ENCODE peak calls at places on chromosomes 7 and 10, in ten cellular contexts. G is tibial nerve, C is Peyer's patch, L is mammary epithelial cell, F is WERI-Rb-1, V is sigmoid colon, A is right lobe of liver, T is IMR-90, U is cardiac muscle cell, B is A549. Z is an unnamed sample.

GRCh38 chr7:104207348-104207730 is 474 bp downstream of the ORC5 start:
- DNase-seq in V (no peak), G (no peak), C (no peak), B (peak; percentile 14), A (no peak), T (peak; percentile 12), U (peak; percentile 25), L (peak; percentile 11), F (no peak), Z (no peak)

GRCh38 chr10:100319736-100320135 is 10.3 kb downstream of the PKD2L1 start:
- DNase-seq in T (no peak), A (no peak), B (no peak), V (no peak), L (no peak), U (no peak), C (no peak), G (no peak), F (no peak), Z (no peak)

GRCh38 chr10:8073696-8074416 is 19.4 kb downstream of the GATA3 start:
- DNase-seq in L (peak; percentile 40), A (no peak), B (no peak), G (no peak), C (no peak), T (no peak), V (peak; percentile 39), U (no peak), F (no peak), Z (no peak)

GRCh38 chr7:22724861-22725260 is 2.1 kb upstream of the IL6 start:
- DNase-seq in F (no peak), U (peak; percentile 10), C (no peak), G (no peak), B (no peak), V (no peak), T (no peak), L (no peak), A (no peak), Z (no peak)

GRCh38 chr10:48306870-48307531 is 524 bp downstream of the MAPK8 start:
- DNase-seq in C (peak; percentile 63), B (peak; percentile 42), F (peak; percentile 80), T (peak; percentile 35), G (peak; percentile 5), L (peak; percentile 32), U (peak; percentile 64), V (peak; percentile 75), A (peak; percentile 76), Z (peak; percentile 86)

GRCh38 chr10:112752268-112752667 is 197.8 kb upstream of the TCF7L2 start:
- DNase-seq in G (no peak), B (no peak), T (peak; percentile 52), F (no peak), L (no peak), C (no peak), U (peak; percentile 38), V (no peak), A (no peak), Z (no peak)

GRCh38 chr10:73110345-73110849 is at the start of gene NUDT13:
- DNase-seq in L (peak; percentile 83), U (peak; percentile 87), B (peak; percentile 84), A (peak; percentile 45), F (no peak), V (peak; percentile 80), C (peak; percentile 59), G (peak; percentile 74), T (peak; percentile 73), Z (no peak)

GRCh38 chr7:149071641-149072437 is 18.7 kb downstream of the ZNF786 start:
- DNase-seq in B (peak; percentile 79), L (no peak), V (peak; percentile 34), C (no peak), A (peak; percentile 24), F (peak; percentile 29), G (no peak), T (peak; percentile 5), U (no peak), Z (no peak)

GRCh38 chr10:126147866-126148578 is 240.3 kb downstream of the ADAM12 start:
- DNase-seq in L (peak; percentile 2), F (no peak), V (no peak), T (peak; percentile 51), B (no peak), G (no peak), C (no peak), A (no peak), U (peak; percentile 69), Z (no peak)

GRCh38 chr10:100519321-100520051 is at the start of gene SEC31B:
- DNase-seq in A (peak; percentile 82), B (no peak), V (no peak), C (no peak), L (no peak), T (no peak), G (no peak), F (peak; percentile 71), U (no peak), Z (peak; percentile 69)

GRCh38 chr10:5589963-5590511 is 65.3 kb downstream of the CALML3 start:
- DNase-seq in U (peak; percentile 58), T (peak; percentile 76), F (peak; percentile 31), G (no peak), B (peak; percentile 57), A (no peak), C (no peak), V (no peak), L (peak; percentile 58), Z (peak; percentile 29)

GRCh38 chr7:12898004-12898403 is 210.6 kb downstream of the ARL4A start:
- DNase-seq in F (no peak), G (no peak), U (no peak), B (no peak), T (no peak), A (no peak), V (no peak), L (no peak), C (no peak), Z (no peak)

GRCh38 chr7:101125989-101126650 is 784 bp upstream of the SERPINE1 start:
- DNase-seq in B (peak; percentile 96), F (no peak), T (peak; percentile 75), A (peak; percentile 92), G (peak; percentile 65), C (peak; percentile 50), U (peak; percentile 90), L (peak; percentile 93), V (peak; percentile 79), Z (peak; percentile 72)

GRCh38 chr10:36591436-36591835 is 534.0 kb upstream of the ANKRD30A start:
- DNase-seq in A (no peak), V (no peak), G (no peak), L (no peak), C (no peak), U (peak; percentile 7), B (no peak), T (no peak), F (no peak), Z (no peak)

GRCh38 chr10:80945267-80945880 is 407.7 kb downstream of the SH2D4B start:
- DNase-seq in T (no peak), A (no peak), G (no peak), F (peak; percentile 37), L (no peak), C (no peak), B (peak; percentile 4), U (no peak), V (no peak), Z (no peak)

GRCh38 chr10:60666221-60666620 is 112.1 kb upstream of the CDK1 start:
- DNase-seq in A (no peak), C (no peak), L (peak; percentile 8), U (peak; percentile 87), V (no peak), T (no peak), B (no peak), F (no peak), G (no peak), Z (peak; percentile 65)

DNA sequence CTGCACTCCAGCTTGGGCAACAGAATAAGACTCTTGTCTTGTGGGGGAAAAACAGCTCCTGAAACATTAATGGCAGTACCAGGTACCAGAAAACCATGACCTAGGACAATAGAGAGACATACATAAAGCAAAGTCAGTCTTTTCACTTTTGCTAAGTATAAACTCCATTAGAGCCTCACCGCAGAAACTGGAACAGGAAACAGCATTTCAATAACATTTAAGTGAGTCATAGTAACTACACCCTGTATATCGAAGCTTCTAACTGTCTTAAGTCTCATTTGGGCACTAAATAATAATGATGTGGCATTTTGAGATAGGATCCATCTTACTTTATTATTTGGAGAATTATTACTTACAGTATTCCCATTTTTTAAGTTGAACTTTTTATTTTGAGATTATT is 517.8 kb upstream of the CELF2 start:
- DNase-seq in L (no peak), G (no peak), A (no peak), F (no peak), V (no peak), T (peak; percentile 79), C (no peak), U (peak; percentile 75), B (no peak), Z (no peak)
- H3K9me3 ChIP-seq in L (peaks cover 9% of the 10 kb centered on the region), G (no peaks in the 10 kb centered on the region), A (no peaks in the 10 kb centered on the region), F (no peaks in the 10 kb centered on the region), V (no peaks in the 10 kb centered on the region), T (peaks cover 5% of the 10 kb centered on the region), C (no peaks in the 10 kb centered on the region), U (no peaks in the 10 kb centered on the region), B (no peaks in the 10 kb centered on the region), Z (no peaks in the 10 kb centered on the region)

GRCh38 chr10:88243847-88244730 is 339.0 kb downstream of the RNLS start:
- DNase-seq in C (no peak), T (peak; percentile 87), B (no peak), A (peak; percentile 85), G (no peak), L (no peak), U (peak; percentile 96), F (no peak), V (no peak), Z (peak; percentile 60)
- H3K4me3 ChIP-seq in C (no peak overlapping the region), T (no peak overlapping the region), B (no peak overlapping the region), A (peak overlapping the region; percentile 26), G (no peak overlapping the region), L (no peak overlapping the region), U (no peak overlapping the region), F (no peak overlapping the region), V (no peak overlapping the region), Z (peak overlapping the region; percentile 3)

DNA sequence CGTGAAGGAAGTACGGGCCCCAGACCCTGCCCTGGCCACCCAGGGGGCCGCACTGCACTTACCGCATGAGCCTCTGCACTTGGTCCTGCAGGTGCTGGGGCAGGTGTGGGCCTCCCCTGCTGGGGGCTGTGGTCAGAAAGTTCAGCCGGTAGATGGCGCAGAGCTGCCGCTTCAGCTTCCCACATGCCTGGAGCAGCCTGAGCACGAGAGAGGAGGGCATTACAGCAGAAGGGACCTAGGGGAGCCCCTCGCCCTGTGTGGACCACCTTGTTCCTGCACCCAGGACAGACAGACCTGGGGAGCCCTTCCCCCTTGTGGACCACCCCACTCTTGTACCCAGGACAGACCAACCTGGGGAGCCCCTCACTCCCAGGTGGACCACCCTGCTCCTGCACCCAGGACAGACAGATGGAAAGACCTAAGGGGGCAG is 8.7 kb upstream of the PYROXD2 start:
- DNase-seq in A (no peak), B (peak; percentile 31), F (peak; percentile 77), C (no peak), V (peak; percentile 45), L (no peak), G (no peak), U (no peak), T (no peak), Z (no peak)
- TF ChIP-seq CTCF in A (no peak), B (no peak), F (peak; percentile 88), C (no peak), V (no peak), L (peak; percentile 11), G (no peak), U (peak; percentile 24), T (no peak), Z (no peak)

DNA sequence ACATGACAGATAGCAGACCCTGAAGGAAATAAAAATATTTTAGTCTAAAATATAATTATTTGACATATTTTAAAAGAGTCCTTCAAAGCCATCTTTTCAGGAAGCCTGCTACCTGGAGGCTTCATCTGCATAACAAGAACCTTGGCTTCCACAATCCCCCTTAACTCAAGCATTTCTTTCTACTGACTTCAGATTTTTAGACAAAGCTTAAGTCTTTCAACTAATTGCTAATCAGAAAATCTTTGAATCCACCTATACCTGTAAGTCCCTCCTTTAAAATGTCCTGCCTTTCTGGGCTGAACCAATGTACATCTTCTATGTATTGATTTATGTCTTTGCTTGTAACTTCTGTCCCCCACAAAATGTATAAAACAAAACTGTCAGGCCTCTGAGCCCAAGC is 23.5 kb upstream of the PRF1 start:
- DNase-seq in L (no peak), A (no peak), G (no peak), B (no peak), F (no peak), C (no peak), U (no peak), T (no peak), V (no peak), Z (no peak)
- H3K9me3 ChIP-seq in L (peaks cover 6% of the 10 kb centered on the region), A (no peaks in the 10 kb centered on the region), G (no peaks in the 10 kb centered on the region), B (peaks cover 18% of the 10 kb centered on the region), F (peaks cover 5% of the 10 kb centered on the region), C (no peaks in the 10 kb centered on the region), U (no peaks in the 10 kb centered on the region), T (peaks cover 9% of the 10 kb centered on the region), V (no peaks in the 10 kb centered on the region), Z (no peaks in the 10 kb centered on the region)

Z was measured in upper lobe of right lung.